ENCODE peak calls at places on chromosomes 2 and 18, in six cellular contexts. C is upper lobe of right lung, E is body of pancreas, B is Karpas-422, A is fibroblast of lung, Y is colonic mucosa. I is an unnamed sample. For H3K9me3 and H3K4me1, the result is how much of the 10 kb centered on the place peaks cover.

GRCh38 chr2:237315881-237316225 is 98.1 kb downstream of the COL6A3 start:
- DNase-seq in C (no peak), E (no peak), B (no peak), A (peak), Y (no peak), I (no peak)

GRCh38 chr18:49839012-49839411 is 25.7 kb upstream of the ACAA2 start:
- DNase-seq in C (no peak), E (no peak), B (no peak), A (no peak), Y (no peak), I (peak)

GRCh38 chr2:101196220-101196661 is 45.1 kb upstream of the TBC1D8 start:
- DNase-seq in C (no peak), E (no peak), B (no peak), A (no peak), Y (no peak), I (no peak)

GRCh38 chr2:171485116-171485515 is 37.2 kb upstream of the CYBRD1 start:
- DNase-seq in C (no peak), E (no peak), B (no peak), A (no peak), Y (no peak), I (no peak)

GRCh38 chr2:199460101-199460671 is 2.4 kb upstream of the SATB2 start:
- DNase-seq in C (no peak), E (no peak), B (peak), A (peak), Y (no peak), I (no peak)

GRCh38 chr2:179524940-179525339 is 260.3 kb upstream of the SESTD1 start:
- DNase-seq in C (no peak), E (no peak), B (no peak), A (no peak), Y (no peak), I (no peak)

GRCh38 chr2:85655961-85656403 is 12.0 kb downstream of the SFTPB start:
- DNase-seq in C (peak), E (no peak), B (no peak), A (no peak), Y (no peak), I (no peak)

GRCh38 chr2:202452744-202453143 is 76.6 kb downstream of the BMPR2 start:
- DNase-seq in C (no peak), E (no peak), B (no peak), A (no peak), Y (no peak), I (no peak)

GRCh38 chr2:72788756-72789155 is 37.1 kb downstream of the EXOC6B start:
- DNase-seq in C (no peak), E (no peak), B (no peak), A (peak), Y (no peak), I (no peak)

GRCh38 chr2:240960309-240960962 is 38.0 kb upstream of the SNED1 start:
- DNase-seq in C (peak), E (peak), B (no peak), A (peak), Y (peak), I (no peak)

GRCh38 chr2:74777161-74777900 is 56.6 kb upstream of the HK2 start:
- DNase-seq in C (no peak), E (no peak), B (no peak), A (no peak), Y (no peak), I (no peak)

GRCh38 chr2:130261970-130262760 is 63.9 kb upstream of the TUBA3E start:
- DNase-seq in C (peak), E (no peak), B (no peak), A (peak), Y (no peak), I (no peak)

GRCh38 chr2:150695441-150696135 is 208.1 kb upstream of the RND3 start:
- DNase-seq in C (no peak), E (no peak), B (no peak), A (no peak), Y (no peak), I (no peak)

GRCh38 chr2:16120591-16120990 is 180.2 kb downstream of the MYCN start:
- DNase-seq in C (no peak), E (no peak), B (no peak), A (no peak), Y (peak), I (no peak)

GRCh38 chr2:168697668-168698121 is 104.7 kb upstream of the NOSTRIN start:
- DNase-seq in C (no peak), E (no peak), B (no peak), A (no peak), Y (peak), I (no peak)

GRCh38 chr2:161857936-161858335 is 216.1 kb downstream of the DPP4 start:
- DNase-seq in C (no peak), E (no peak), B (no peak), A (no peak), Y (no peak), I (no peak)

GRCh38 chr2:219119422-219120043 is 41.1 kb downstream of the NHEJ1 start:
- DNase-seq in C (peak), E (peak), B (peak), A (peak), Y (peak), I (no peak)

GRCh38 chr2:109418716-109419115 is 195.1 kb downstream of the SEPTIN10 start:
- DNase-seq in C (no peak), E (no peak), B (no peak), A (no peak), Y (no peak), I (no peak)

GRCh38 chr2:109419960-109420370 is 193.8 kb downstream of the SEPTIN10 start:
- DNase-seq in C (no peak), E (no peak), B (no peak), A (peak), Y (no peak), I (no peak)

GRCh38 chr2:109417701-109418335 is 195.9 kb downstream of the SEPTIN10 start:
- DNase-seq in C (no peak), E (no peak), B (no peak), A (no peak), Y (no peak), I (no peak)

GRCh38 chr2:109421101-109421500 is 192.7 kb downstream of the SEPTIN10 start:
- DNase-seq in C (no peak), E (no peak), B (no peak), A (no peak), Y (no peak), I (no peak)

GRCh38 chr2:109419171-109419756 is 194.5 kb downstream of the SEPTIN10 start:
- DNase-seq in C (no peak), E (no peak), B (no peak), A (no peak), Y (no peak), I (no peak)
- H3K9me3 ChIP-seq in C (under half), E (under half), B (under half), A (under half), Y (under half), I (under half)

GRCh38 chr2:59920961-59921360 is 632.5 kb downstream of the BCL11A start:
- DNase-seq in C (no peak), E (no peak), B (no peak), A (no peak), Y (no peak), I (no peak)

GRCh38 chr2:59922450-59922849 is 631.0 kb downstream of the BCL11A start:
- DNase-seq in C (no peak), E (no peak), B (no peak), A (no peak), Y (no peak), I (no peak)

DNA sequence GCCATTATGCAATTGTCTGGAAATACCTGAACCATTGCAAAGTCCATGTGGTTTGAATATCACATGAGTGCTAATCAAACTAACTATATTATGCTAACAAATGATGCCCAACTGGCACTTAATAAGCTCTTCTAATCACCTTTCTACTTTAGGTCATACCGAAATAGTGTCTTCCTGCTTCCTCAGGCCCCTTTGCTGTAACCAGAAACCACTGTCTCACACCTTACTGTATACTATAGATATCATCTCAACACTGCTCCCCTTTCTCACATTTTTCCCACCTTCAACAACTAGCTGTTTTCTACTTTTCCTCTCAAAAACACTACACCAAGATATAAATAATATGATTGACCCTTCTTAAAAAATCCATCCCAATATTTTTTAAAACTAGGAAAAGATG is 633.9 kb downstream of the BCL11A start:
- DNase-seq in C (no peak), E (no peak), B (no peak), A (no peak), Y (no peak), I (no peak)
- H3K4me1 ChIP-seq in C (under half), E (under half), B (under half), A (under half), Y (under half), I (under half)

DNA sequence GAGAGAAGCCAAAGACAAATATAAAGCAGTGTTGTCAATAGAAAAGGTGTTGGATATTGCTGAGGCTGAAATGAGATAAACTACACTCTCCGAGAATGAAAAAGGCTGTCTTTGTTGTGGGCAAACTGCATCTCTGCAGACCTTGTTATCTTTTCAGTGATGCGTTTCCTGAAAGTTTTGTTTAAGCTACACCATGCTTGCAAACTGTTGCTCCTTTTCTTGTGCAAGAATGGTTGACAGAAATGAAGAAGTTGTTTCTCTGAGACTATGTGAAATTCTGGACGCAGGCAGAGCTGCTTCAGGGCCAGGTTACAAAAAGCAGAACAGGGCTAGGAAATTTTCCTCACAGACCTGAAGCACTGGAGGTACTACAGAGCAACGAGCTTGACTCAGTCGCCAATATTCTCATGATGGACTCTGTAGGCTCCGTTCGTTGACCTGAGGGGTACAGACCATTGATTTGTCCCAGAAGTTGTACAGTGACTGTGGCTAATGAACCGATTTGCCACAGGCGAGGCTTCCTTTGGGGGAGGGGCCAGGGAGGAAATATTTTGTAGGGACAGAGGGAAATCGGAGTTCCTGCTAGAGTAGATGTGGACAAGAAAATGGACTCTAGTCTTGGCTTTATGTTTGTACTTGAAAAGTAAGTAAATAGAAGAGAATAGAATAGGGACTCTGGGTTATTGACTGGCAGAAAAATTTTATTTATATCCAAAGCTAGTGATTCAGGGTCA is 3.5 kb upstream of the ATL2 start:
- DNase-seq in C (no peak), E (peak), B (peak), A (no peak), Y (no peak), I (no peak)
- H3K9me3 ChIP-seq in C (under half), E (under half), B (under half), A (under half), Y (under half), I (under half)

DNA sequence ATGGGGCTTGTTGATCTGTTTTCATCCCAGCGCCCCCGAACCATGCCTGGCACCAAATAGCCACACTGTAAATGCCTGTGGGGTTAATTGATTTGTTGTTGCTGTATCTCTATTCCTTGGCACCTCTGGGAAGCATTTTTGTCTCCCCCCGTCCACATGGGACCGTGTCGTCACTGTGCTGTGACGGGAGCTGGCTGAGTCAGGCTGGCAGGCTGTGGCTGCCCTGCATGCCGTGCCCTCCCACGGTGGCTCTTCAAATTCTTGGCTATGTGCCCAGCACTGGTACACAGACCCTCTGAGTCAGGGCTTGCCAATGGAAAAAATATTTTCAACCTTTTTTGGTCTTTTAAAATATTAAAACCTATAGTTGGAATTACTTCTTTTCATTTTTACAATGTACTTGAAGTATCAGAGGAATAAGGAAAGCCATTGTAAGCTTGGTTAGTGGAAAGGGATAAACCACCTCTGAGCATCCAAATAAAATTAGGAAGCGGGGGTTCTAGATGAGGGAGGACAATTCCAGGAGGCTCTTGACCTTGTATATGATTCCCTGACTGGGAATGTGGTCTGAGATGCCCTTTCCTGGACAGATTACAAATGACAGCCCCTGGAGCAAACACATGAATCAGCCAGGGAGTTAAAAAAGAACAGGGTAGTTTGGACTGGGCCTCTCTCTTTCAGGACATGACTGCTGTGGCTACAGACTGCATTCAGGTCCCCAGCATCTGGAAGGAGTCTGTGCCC is 59.4 kb downstream of the DGKD start:
- DNase-seq in C (peak), E (peak), B (no peak), A (peak), Y (no peak), I (no peak)
- H3K4me1 ChIP-seq in C (under half), E (under half), B (under half), A (under half), Y (under half), I (under half)

GRCh38 chr2:5563411-5563810 is 128.8 kb upstream of the SOX11 start:
- DNase-seq in C (no peak), E (no peak), B (no peak), A (no peak), Y (no peak), I (no peak)
- H3K9me3 ChIP-seq in C (under half), E (under half), B (under half), A (under half), Y (under half), I (under half)

GRCh38 chr2:105791229-105791628 is 46.5 kb downstream of the NCK2 start:
- DNase-seq in C (no peak), E (no peak), B (no peak), A (no peak), Y (no peak), I (no peak)

GRCh38 chr2:105788670-105789290 is 44.1 kb downstream of the NCK2 start:
- DNase-seq in C (no peak), E (no peak), B (no peak), A (peak), Y (no peak), I (no peak)

GRCh38 chr2:105792561-105792960 is 47.8 kb downstream of the NCK2 start:
- DNase-seq in C (no peak), E (no peak), B (no peak), A (no peak), Y (no peak), I (no peak)

GRCh38 chr2:105789745-105790466 is 45.2 kb downstream of the NCK2 start:
- DNase-seq in C (no peak), E (peak), B (no peak), A (peak), Y (no peak), I (no peak)

GRCh38 chr2:105790467-105791118 is 45.9 kb downstream of the NCK2 start:
- DNase-seq in C (no peak), E (no peak), B (no peak), A (no peak), Y (peak), I (no peak)
- H3K4me1 ChIP-seq in C (under half), E (under half), B (under half), A (under half), Y (under half), I (half or more)

DNA sequence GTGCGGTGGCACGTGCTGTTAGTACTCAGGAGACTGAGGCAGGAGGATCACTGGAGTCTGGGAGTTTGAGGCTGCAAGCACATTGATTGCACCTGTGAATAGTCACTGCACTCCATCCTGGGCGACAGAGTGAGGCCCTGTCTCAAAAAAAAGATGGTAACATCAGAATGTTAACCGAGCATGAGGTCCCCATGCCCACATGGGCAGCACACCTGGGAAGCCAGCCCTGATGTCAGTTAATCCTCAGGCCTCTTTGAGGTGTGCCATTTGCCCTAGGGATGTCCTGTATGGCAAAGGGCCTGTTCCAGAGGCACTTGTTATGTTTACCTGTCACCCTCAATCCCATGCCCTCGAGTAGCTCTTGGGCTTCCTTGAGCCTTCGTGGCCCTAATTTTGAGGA is 16.6 kb downstream of the RBFA start:
- DNase-seq in C (no peak), E (no peak), B (no peak), A (no peak), Y (no peak), I (no peak)
- H3K9me3 ChIP-seq in C (under half), E (under half), B (under half), A (under half), Y (under half), I (under half)

GRCh38 chr18:22542400-22542835 is 124.7 kb upstream of the CTAGE1 start:
- DNase-seq in C (peak), E (no peak), B (no peak), A (peak), Y (no peak), I (no peak)
- H3K4me1 ChIP-seq in C (under half), E (under half), B (under half), A (under half), Y (under half), I (under half)